ENCODE peak calls at places on chromosome 21, in eight cellular contexts. V is kidney glomerular epithelial cell; D is activated CD8-positive, alpha-beta T cell treated with anti-CD3 and anti-CD28 coated beads, Interleukin-2, amount 10 ng/mL, durations not matched to agents 7 days and 5 days; H is lung microvascular endothelial cell; N is NT2/D1; W is HFF-Myc; P is stimulated activated CD8-positive, alpha-beta memory T cell treated with anti-CD3 and anti-CD28 coated beads, Interleukin-7, amount 100 ng/mL, for 1 hour; S is stimulated activated CD4-positive, alpha-beta T cell treated with anti-CD3 and anti-CD28 coated beads, Interleukin-2, amount 100 ng/mL, for 48 hours. F is an unnamed sample.

GRCh38 chr21:41965447-41966340 is 11.9 kb upstream of the C2CD2 start:
- DNase-seq in N (no peak), V (no peak), W (no peak), P (no peak), D (no peak), H (no peak), S (no peak), F (no peak)

GRCh38 chr21:38831526-38832467 is 26.1 kb downstream of the ETS2 start:
- DNase-seq in S (peak), H (peak), D (peak), P (no peak), N (no peak), W (peak), V (peak), F (no peak)

GRCh38 chr21:28949318-28949717 is 43.4 kb downstream of the LTN1 start:
- DNase-seq in W (no peak), S (no peak), V (no peak), P (no peak), H (no peak), D (no peak), N (no peak), F (no peak)

GRCh38 chr21:43645414-43645891 is 13.8 kb downstream of the HSF2BP start:
- DNase-seq in S (no peak), H (peak), D (peak), P (no peak), N (no peak), V (peak), W (peak), F (no peak)

GRCh38 chr21:46082638-46083270 is 15.2 kb upstream of the COL6A2 start:
- DNase-seq in W (no peak), P (no peak), S (no peak), N (no peak), V (no peak), D (peak), H (no peak), F (no peak)

GRCh38 chr21:33308586-33309490 is 15.9 kb upstream of the IFNAR1 start:
- DNase-seq in W (peak), H (peak), S (no peak), D (peak), P (no peak), N (no peak), V (no peak), F (no peak)

GRCh38 chr21:17441370-17441769 is 71.5 kb upstream of the CXADR start:
- DNase-seq in P (no peak), N (no peak), S (no peak), D (no peak), H (no peak), W (no peak), V (no peak), F (no peak)

GRCh38 chr21:34930971-34931370 is 118.1 kb downstream of the RUNX1 start:
- DNase-seq in W (no peak), N (no peak), H (no peak), V (peak), S (no peak), P (no peak), D (no peak), F (no peak)

GRCh38 chr21:28916150-28916893 is 76.4 kb downstream of the LTN1 start:
- DNase-seq in N (no peak), H (no peak), S (no peak), V (no peak), P (no peak), D (no peak), W (no peak), F (no peak)

F was measured in cortex of kidney.